ENCODE peak calls at places on chromosome 2, in four cellular contexts. G is retinal pigment epithelial cell, K is fibroblast of mammary gland, T is psoas muscle. H is an unnamed sample.

GRCh38 chr2:185456517-185456916 is 282.1 kb upstream of the FSIP2 start:
- DNase-seq in G (no peak), K (peak), T (no peak), H (no peak)

GRCh38 chr2:128639693-128640092 is 321.0 kb upstream of the HS6ST1 start:
- DNase-seq in G (no peak), K (no peak), T (no peak), H (no peak)

GRCh38 chr2:10497797-10498251 is 49.7 kb upstream of the ODC1 start:
- DNase-seq in G (no peak), K (peak), T (peak), H (peak)

GRCh38 chr2:173822889-173823485 is 142.2 kb downstream of the SP3 start:
- DNase-seq in G (no peak), K (no peak), T (no peak), H (no peak)

GRCh38 chr2:37635359-37636208 is 35.9 kb downstream of the CDC42EP3 start:
- DNase-seq in G (no peak), K (peak), T (no peak), H (no peak)

GRCh38 chr2:162030363-162030762 is 43.7 kb downstream of the DPP4 start:
- DNase-seq in G (no peak), K (no peak), T (no peak), H (no peak)

GRCh38 chr2:1658394-1659151 is 85.7 kb downstream of the PXDN start:
- DNase-seq in G (no peak), K (no peak), T (no peak), H (no peak)

GRCh38 chr2:39728941-39729351 is 50.1 kb downstream of the THUMPD2 start:
- DNase-seq in G (no peak), K (peak), T (no peak), H (peak)

GRCh38 chr2:233093721-233094120 is 33.6 kb downstream of the INPP5D start:
- DNase-seq in G (no peak), K (no peak), T (no peak), H (no peak)

GRCh38 chr2:10161961-10162441 is 39.5 kb downstream of the RRM2 start:
- DNase-seq in G (no peak), K (peak), T (no peak), H (peak)

GRCh38 chr2:105771841-105772240 is 27.1 kb downstream of the NCK2 start:
- DNase-seq in G (no peak), K (no peak), T (no peak), H (no peak)

GRCh38 chr2:18651842-18652774 is 62.7 kb upstream of the NT5C1B start:
- DNase-seq in G (no peak), K (peak), T (no peak), H (no peak)

GRCh38 chr2:233829193-233830110 is 24.9 kb downstream of the HJURP start:
- DNase-seq in G (no peak), K (no peak), T (no peak), H (no peak)

GRCh38 chr2:234725528-234726264 is 226.1 kb upstream of the SH3BP4 start:
- DNase-seq in G (no peak), K (peak), T (no peak), H (no peak)

GRCh38 chr2:35871672-35872071 is 483.9 kb upstream of the CRIM1 start:
- DNase-seq in G (no peak), K (peak), T (no peak), H (no peak)

GRCh38 chr2:190554357-190555006 is 20.0 kb upstream of the NEMP2 start:
- DNase-seq in G (no peak), K (no peak), T (no peak), H (no peak)

GRCh38 chr2:3151153-3151918 is 226.3 kb downstream of the EIPR1 start:
- DNase-seq in G (no peak), K (no peak), T (no peak), H (no peak)

GRCh38 chr2:239386001-239386670 is 14.7 kb downstream of the HDAC4 start:
- DNase-seq in G (no peak), K (no peak), T (no peak), H (no peak)

GRCh38 chr2:86254576-86255538 is 55.6 kb downstream of the MRPL35 start:
- DNase-seq in G (no peak), K (no peak), T (no peak), H (no peak)

GRCh38 chr2:233831011-233831721 is 23.2 kb downstream of the HJURP start:
- DNase-seq in G (no peak), K (no peak), T (no peak), H (no peak)

GRCh38 chr2:241064008-241064801 is 37.9 kb downstream of the MTERF4 start:
- DNase-seq in G (no peak), K (no peak), T (no peak), H (peak)

GRCh38 chr2:16228951-16229350 is 288.6 kb downstream of the MYCN start:
- DNase-seq in G (no peak), K (no peak), T (no peak), H (no peak)

GRCh38 chr2:220948579-220948978 is 623.5 kb downstream of the EPHA4 start:
- DNase-seq in G (no peak), K (no peak), T (no peak), H (no peak)

GRCh38 chr2:105746177-105747080 is 1.7 kb downstream of the NCK2 start:
- DNase-seq in G (no peak), K (no peak), T (peak), H (peak)

GRCh38 chr2:201156051-201156450 is 26.9 kb upstream of the CASP10 start:
- DNase-seq in G (no peak), K (no peak), T (no peak), H (no peak)

GRCh38 chr2:237383991-237384671 is 29.8 kb downstream of the COL6A3 start:
- DNase-seq in G (no peak), K (peak), T (no peak), H (no peak)

GRCh38 chr2:25355270-25355669 is 13.5 kb upstream of the DNMT3A start:
- DNase-seq in G (no peak), K (no peak), T (no peak), H (no peak)

GRCh38 chr2:1854747-1855146 is 110.4 kb upstream of the PXDN start:
- DNase-seq in G (no peak), K (peak), T (no peak), H (no peak)

GRCh38 chr2:235555356-235555755 is 61.5 kb downstream of the AGAP1 start:
- DNase-seq in G (no peak), K (no peak), T (no peak), H (no peak)

GRCh38 chr2:8496079-8496478 is 185.8 kb upstream of the ID2 start:
- DNase-seq in G (no peak), K (no peak), T (no peak), H (no peak)